ENCODE peak calls at places on chromosomes 1 and 21, in six cellular contexts. K, P, X, J, C and G are unnamed samples.

GRCh38 chr1:59316497-59317128 is 19.7 kb downstream of the FGGY start:
- DNase-seq in J (no peak), P (no peak), C (no peak), X (no peak), K (no peak), G (no peak)

GRCh38 chr1:179586107-179586823 is 5.4 kb upstream of the TDRD5 start:
- DNase-seq in K (no peak), J (peak), P (peak), X (no peak), C (peak), G (no peak)

GRCh38 chr1:155835548-155835947 is 21.5 kb downstream of the GON4L start:
- DNase-seq in P (peak), J (peak), K (no peak), C (no peak), X (no peak), G (no peak)

GRCh38 chr1:31991202-31991601 is 22.5 kb upstream of the KHDRBS1 start:
- DNase-seq in X (no peak), P (no peak), C (no peak), K (no peak), J (no peak), G (no peak)

GRCh38 chr1:85453640-85454194 is 11.2 kb downstream of the DDAH1 start:
- DNase-seq in C (no peak), J (no peak), K (no peak), P (no peak), X (no peak), G (no peak)

GRCh38 chr1:154999651-155000474 is 2.7 kb upstream of the ZBTB7B start:
- DNase-seq in K (peak), P (peak), J (peak), X (peak), C (no peak), G (peak)

GRCh38 chr21:36104306-36105300 is 30.3 kb upstream of the CBR3 start:
- DNase-seq in C (peak), J (peak), P (peak), K (peak), X (peak), G (no peak)

GRCh38 chr1:99850458-99850974 is 355 bp downstream of the AGL start:
- DNase-seq in C (no peak), J (no peak), X (no peak), P (no peak), K (peak), G (no peak)

GRCh38 chr1:184036517-184036949 is 995 bp downstream of the COLGALT2 start:
- DNase-seq in P (peak), X (no peak), C (no peak), J (peak), K (no peak), G (no peak)

GRCh38 chr1:232602622-232603021 is 27.3 kb downstream of the SIPA1L2 start:
- DNase-seq in C (no peak), K (no peak), X (no peak), P (no peak), J (no peak), G (no peak)

GRCh38 chr21:34889537-34890257 is 159.4 kb downstream of the RUNX1 start:
- DNase-seq in K (peak), C (peak), P (peak), J (peak), X (peak), G (peak)

GRCh38 chr1:180206581-180206980 is 23.5 kb upstream of the LHX4 start:
- DNase-seq in P (no peak), J (no peak), K (no peak), X (no peak), C (no peak), G (no peak)

GRCh38 chr1:31715097-31715872 is 11.5 kb upstream of the COL16A1 start:
- DNase-seq in K (no peak), J (peak), P (peak), C (peak), X (peak), G (no peak)

GRCh38 chr21:15446193-15446592 is 283.6 kb upstream of the USP25 start:
- DNase-seq in C (no peak), X (no peak), J (peak), P (no peak), K (no peak), G (no peak)

GRCh38 chr1:67230539-67230938 is 64.3 kb downstream of the IL23R start:
- DNase-seq in X (no peak), J (no peak), K (no peak), C (no peak), P (no peak), G (no peak)

GRCh38 chr1:63968663-63969460 is 195.0 kb downstream of the ROR1 start:
- DNase-seq in X (no peak), P (no peak), K (no peak), C (no peak), J (no peak), G (no peak)

GRCh38 chr21:46253610-46254124 is 25.1 kb upstream of the LSS start:
- DNase-seq in X (peak), C (no peak), J (no peak), P (no peak), K (peak), G (peak)

GRCh38 chr21:33801424-33802405 is 113.9 kb downstream of the ATP5PO start:
- DNase-seq in J (peak), K (no peak), X (peak), P (peak), C (no peak), G (no peak)

GRCh38 chr1:26942656-26943055 is 17.6 kb downstream of the KDF1 start:
- DNase-seq in J (no peak), C (no peak), K (no peak), X (no peak), P (no peak), G (no peak)

GRCh38 chr1:46099215-46099614 is 33.2 kb downstream of the PIK3R3 start:
- DNase-seq in P (no peak), J (no peak), C (no peak), X (no peak), K (no peak), G (no peak)

GRCh38 chr1:202706851-202707250 is 3.4 kb downstream of the SYT2 start:
- DNase-seq in J (no peak), C (no peak), P (no peak), X (no peak), K (no peak), G (no peak)

GRCh38 chr1:93814059-93814794 is 64.8 kb downstream of the DNTTIP2 start:
- DNase-seq in J (peak), K (peak), P (peak), C (peak), X (peak), G (peak)

GRCh38 chr1:3161130-3161840 is 92.3 kb downstream of the PRDM16 start:
- DNase-seq in P (no peak), X (no peak), K (peak), J (no peak), C (no peak), G (no peak)